ENCODE peak calls at places on chromosome 6, in six cellular contexts. D is NCI-H1105 treated with DMSO at 0.1 percent for 48 hours; K is DMS153; S is GM13976; W is activated T-helper 9 cell treated with anti-CD3 and anti-CD28 coated beads, Interleukin-2, amount 50 U/mL, for 16 hours; Y is Daoy. G is an unnamed sample.

GRCh38 chr6:81051952-81052351 is 700.5 kb downstream of the TENT5A start:
- DNase-seq in D (no peak), K (no peak), S (no peak), W (no peak), Y (no peak), G (no peak)

GRCh38 chr6:20833881-20834515 is 299.7 kb downstream of the CDKAL1 start:
- DNase-seq in D (no peak), K (no peak), S (no peak), W (no peak), Y (no peak), G (peak; percentile 92)

GRCh38 chr6:52691718-52692117 is 20.8 kb downstream of the TMEM14A start:
- DNase-seq in D (no peak), K (no peak), S (no peak), W (no peak), Y (no peak), G (no peak)

GRCh38 chr6:22149501-22150490 is 147.0 kb downstream of the PRL start:
- DNase-seq in D (peak; percentile 69), K (peak; percentile 82), S (no peak), W (no peak), Y (no peak), G (no peak)

GRCh38 chr6:45416700-45417099 is 39.0 kb upstream of the SUPT3H start:
- DNase-seq in D (no peak), K (no peak), S (no peak), W (no peak), Y (no peak), G (no peak)

GRCh38 chr6:138685257-138685656 is 88.3 kb upstream of the CCDC28A start:
- DNase-seq in D (no peak), K (no peak), S (no peak), W (no peak), Y (no peak), G (no peak)

GRCh38 chr6:40295251-40295949 is 291.8 kb downstream of the LRFN2 start:
- DNase-seq in D (no peak), K (no peak), S (no peak), W (no peak), Y (no peak), G (no peak)

GRCh38 chr6:33273924-33274902 is 2.3 kb downstream of the RPS18 start:
- DNase-seq in D (no peak), K (no peak), S (no peak), W (no peak), Y (no peak), G (no peak)

GRCh38 chr6:106192824-106193223 is 106.7 kb downstream of the PRDM1 start:
- DNase-seq in D (no peak), K (no peak), S (no peak), W (no peak), Y (peak; percentile 39), G (no peak)

GRCh38 chr6:7150381-7151064 is 42.8 kb downstream of the RREB1 start:
- DNase-seq in D (no peak), K (peak; percentile 57), S (no peak), W (no peak), Y (no peak), G (peak; percentile 59)

GRCh38 chr6:159169557-159170332 is 545 bp downstream of the FNDC1 start:
- DNase-seq in D (peak; percentile 75), K (no peak), S (peak; percentile 58), W (peak; percentile 3), Y (peak; percentile 81), G (peak; percentile 87)

GRCh38 chr6:140544431-140544830 is 1170.0 kb upstream of the CITED2 start:
- DNase-seq in D (no peak), K (no peak), S (no peak), W (no peak), Y (no peak), G (no peak)

GRCh38 chr6:112466378-112467151 is 119.4 kb downstream of the RFPL4B start:
- DNase-seq in D (no peak), K (no peak), S (no peak), W (no peak), Y (no peak), G (no peak)

GRCh38 chr6:26394289-26394688 is 7.8 kb upstream of the BTN3A1 start:
- DNase-seq in D (peak; percentile 17), K (no peak), S (no peak), W (no peak), Y (peak; percentile 91), G (no peak)

GRCh38 chr6:157063176-157063934 is 260.0 kb downstream of the TMEM242 start:
- DNase-seq in D (peak; percentile 25), K (no peak), S (no peak), W (no peak), Y (no peak), G (no peak)

GRCh38 chr6:36495086-36495485 is 52.2 kb downstream of the STK38 start:
- DNase-seq in D (no peak), K (no peak), S (no peak), W (no peak), Y (no peak), G (no peak)

GRCh38 chr6:98835149-98836024 is 1.0 kb downstream of the POU3F2 start:
- DNase-seq in D (peak; percentile 66), K (no peak), S (peak; percentile 34), W (no peak), Y (peak; percentile 54), G (peak; percentile 65)

GRCh38 chr6:68025764-68026163 is 609.3 kb upstream of the ADGRB3 start:
- DNase-seq in D (no peak), K (no peak), S (no peak), W (no peak), Y (no peak), G (no peak)

GRCh38 chr6:73858376-73858775 is 162.4 kb downstream of the CD109 start:
- DNase-seq in D (no peak), K (no peak), S (no peak), W (no peak), Y (no peak), G (no peak)

GRCh38 chr6:63923139-63923739 is 287.6 kb downstream of the PHF3 start:
- DNase-seq in D (peak; percentile 58), K (no peak), S (peak; percentile 56), W (no peak), Y (peak; percentile 4), G (no peak)